ENCODE peak calls at places on chromosomes 7 and 10, in seven cellular contexts. Z is stimulated activated CD4-positive, alpha-beta T cell treated with anti-CD3 and anti-CD28 coated beads, Interleukin-1b, Interleukin-23, amount 100 ng/mL, for 1 hour; J is NCI-H1436; P is SJSA1; U is psoas muscle; G is heart right ventricle; V is left ventricle myocardium inferior. Q is an unnamed sample.

GRCh38 chr7:47878662-47879061 is 69.6 kb downstream of the PKD1L1 start:
- DNase-seq in Z (no peak), J (no peak), P (no peak), U (no peak), G (no peak), V (no peak), Q (no peak)

GRCh38 chr7:121633186-121633585 is 237.1 kb upstream of the FAM3C start:
- DNase-seq in Z (no peak), J (peak; percentile 59), P (no peak), U (no peak), G (no peak), V (no peak), Q (no peak)

GRCh38 chr10:19906108-19906791 is 90.0 kb downstream of the PLXDC2 start:
- DNase-seq in Z (no peak), J (no peak), P (no peak), U (peak; percentile 46), G (no peak), V (no peak), Q (no peak)

GRCh38 chr10:97508342-97508741 is 9.6 kb downstream of the UBTD1 start:
- DNase-seq in Z (no peak), J (no peak), P (no peak), U (no peak), G (no peak), V (no peak), Q (peak; percentile 54)

GRCh38 chr10:97715259-97715874 is 1.8 kb downstream of the MARVELD1 start:
- DNase-seq in Z (no peak), J (no peak), P (no peak), U (no peak), G (no peak), V (no peak), Q (no peak)

GRCh38 chr7:20340839-20341238 is 10.1 kb downstream of the ITGB8 start:
- DNase-seq in Z (no peak), J (no peak), P (no peak), U (no peak), G (no peak), V (no peak), Q (no peak)

GRCh38 chr10:124705817-124706461 is 38.2 kb downstream of the FAM53B start:
- DNase-seq in Z (no peak), J (no peak), P (no peak), U (no peak), G (no peak), V (no peak), Q (no peak)

GRCh38 chr10:124917168-124917938 is 24.6 kb upstream of the ZRANB1 start:
- DNase-seq in Z (no peak), J (peak; percentile 44), P (no peak), U (peak; percentile 27), G (peak; percentile 28), V (peak; percentile 36), Q (peak; percentile 24)

GRCh38 chr7:22660732-22661131 is 66.3 kb upstream of the IL6 start:
- DNase-seq in Z (no peak), J (no peak), P (no peak), U (no peak), G (no peak), V (no peak), Q (no peak)

GRCh38 chr7:156157409-156158012 is 345.2 kb upstream of the SHH start:
- DNase-seq in Z (no peak), J (no peak), P (no peak), U (no peak), G (no peak), V (no peak), Q (no peak)

GRCh38 chr10:3775671-3776551 is 9.1 kb downstream of the KLF6 start:
- DNase-seq in Z (no peak), J (no peak), P (peak; percentile 50), U (no peak), G (no peak), V (no peak), Q (peak; percentile 74)

GRCh38 chr7:25029075-25029474 is 49.1 kb upstream of the OSBPL3 start:
- DNase-seq in Z (no peak), J (no peak), P (no peak), U (no peak), G (no peak), V (no peak), Q (no peak)

GRCh38 chr10:9789996-9790395 is 1227.7 kb upstream of the CELF2 start:
- DNase-seq in Z (no peak), J (no peak), P (no peak), U (no peak), G (no peak), V (no peak), Q (no peak)

GRCh38 chr7:134599371-134599770 is 47.3 kb upstream of the BPGM start:
- DNase-seq in Z (no peak), J (peak; percentile 51), P (no peak), U (no peak), G (peak; percentile 17), V (no peak), Q (no peak)

Q was measured in foreskin fibroblast.